ENCODE peak calls at places on chromosome 16, in six cellular contexts. One of them, this sample, is unnamed.

GRCh38 chr16:28494141-28494851 is at the start of gene APOBR:
- DNase-seq in uterus: no peak
- DNase-seq in fibroblast of lung: no peak
- DNase-seq in body of pancreas: peak; percentile 77
- DNase-seq in adrenal gland: peak; percentile 41
- DNase-seq in left ventricle myocardium inferior: peak; percentile 30
- DNase-seq in this sample: no peak

GRCh38 chr16:66832661-66833305 is 2.0 kb upstream of the NAE1 start:
- DNase-seq in adrenal gland: no peak
- DNase-seq in left ventricle myocardium inferior: no peak
- DNase-seq in body of pancreas: no peak
- DNase-seq in uterus: no peak
- DNase-seq in fibroblast of lung: peak; percentile 48
- DNase-seq in this sample: peak; percentile 34

GRCh38 chr16:35363510-35363909 is 1904.1 kb downstream of the TP53TG3F start:
- DNase-seq in body of pancreas: no peak
- DNase-seq in left ventricle myocardium inferior: no peak
- DNase-seq in adrenal gland: no peak
- DNase-seq in fibroblast of lung: no peak
- DNase-seq in uterus: no peak
- DNase-seq in this sample: no peak

GRCh38 chr16:75043175-75043937 is 44.5 kb downstream of the ZNRF1 start:
- DNase-seq in left ventricle myocardium inferior: no peak
- DNase-seq in fibroblast of lung: peak; percentile 50
- DNase-seq in body of pancreas: no peak
- DNase-seq in uterus: no peak
- DNase-seq in adrenal gland: peak; percentile 31
- DNase-seq in this sample: peak; percentile 49

GRCh38 chr16:32116080-32116479 is 137.0 kb upstream of the TP53TG3D start:
- DNase-seq in fibroblast of lung: no peak
- DNase-seq in adrenal gland: no peak
- DNase-seq in body of pancreas: no peak
- DNase-seq in left ventricle myocardium inferior: peak; percentile 7
- DNase-seq in uterus: no peak
- DNase-seq in this sample: no peak

GRCh38 chr16:1887711-1888354 is 15.9 kb upstream of the MEIOB start:
- DNase-seq in left ventricle myocardium inferior: no peak
- DNase-seq in uterus: no peak
- DNase-seq in adrenal gland: no peak
- DNase-seq in fibroblast of lung: no peak
- DNase-seq in body of pancreas: no peak
- DNase-seq in this sample: no peak

GRCh38 chr16:2250652-2251280 is 621 bp downstream of the ECI1 start:
- DNase-seq in left ventricle myocardium inferior: no peak
- DNase-seq in body of pancreas: peak; percentile 74
- DNase-seq in uterus: no peak
- DNase-seq in adrenal gland: peak; percentile 70
- DNase-seq in fibroblast of lung: peak; percentile 22
- DNase-seq in this sample: no peak

GRCh38 chr16:82580293-82580900 is 46.4 kb upstream of the CDH13 start:
- DNase-seq in left ventricle myocardium inferior: no peak
- DNase-seq in body of pancreas: peak; percentile 9
- DNase-seq in fibroblast of lung: peak; percentile 62
- DNase-seq in adrenal gland: no peak
- DNase-seq in uterus: no peak
- DNase-seq in this sample: peak; percentile 58

GRCh38 chr16:56357291-56357764 is 68.0 kb downstream of the AMFR start:
- DNase-seq in adrenal gland: peak; percentile 32
- DNase-seq in left ventricle myocardium inferior: peak; percentile 7
- DNase-seq in uterus: peak; percentile 19
- DNase-seq in fibroblast of lung: peak; percentile 81
- DNase-seq in body of pancreas: peak; percentile 2
- DNase-seq in this sample: peak; percentile 76

GRCh38 chr16:86243123-86243473 is 267.2 kb upstream of the FOXF1 start:
- DNase-seq in fibroblast of lung: no peak
- DNase-seq in uterus: no peak
- DNase-seq in left ventricle myocardium inferior: no peak
- DNase-seq in adrenal gland: no peak
- DNase-seq in body of pancreas: no peak
- DNase-seq in this sample: no peak

GRCh38 chr16:4377573-4378146 is 6.0 kb downstream of the VASN start:
- DNase-seq in fibroblast of lung: no peak
- DNase-seq in adrenal gland: no peak
- DNase-seq in left ventricle myocardium inferior: no peak
- DNase-seq in body of pancreas: peak; percentile 45
- DNase-seq in uterus: no peak
- DNase-seq in this sample: no peak

GRCh38 chr16:19166500-19166899 is 1.5 kb upstream of the SYT17 start:
- DNase-seq in uterus: no peak
- DNase-seq in adrenal gland: no peak
- DNase-seq in body of pancreas: no peak
- DNase-seq in left ventricle myocardium inferior: no peak
- DNase-seq in fibroblast of lung: no peak
- DNase-seq in this sample: no peak

GRCh38 chr16:89350701-89351380 is 133.3 kb downstream of the ZNF778 start:
- DNase-seq in body of pancreas: no peak
- DNase-seq in uterus: no peak
- DNase-seq in adrenal gland: no peak
- DNase-seq in left ventricle myocardium inferior: no peak
- DNase-seq in fibroblast of lung: peak; percentile 70
- DNase-seq in this sample: peak; percentile 61

GRCh38 chr16:56262148-56262878 is 71.0 kb downstream of the GNAO1 start:
- DNase-seq in body of pancreas: peak; percentile 44
- DNase-seq in adrenal gland: no peak
- DNase-seq in left ventricle myocardium inferior: no peak
- DNase-seq in fibroblast of lung: no peak
- DNase-seq in uterus: no peak
- DNase-seq in this sample: no peak

GRCh38 chr16:77898671-77899211 is 110.4 kb downstream of the VAT1L start:
- DNase-seq in left ventricle myocardium inferior: no peak
- DNase-seq in uterus: no peak
- DNase-seq in adrenal gland: peak; percentile 45
- DNase-seq in fibroblast of lung: peak; percentile 70
- DNase-seq in body of pancreas: peak; percentile 28
- DNase-seq in this sample: peak; percentile 64

GRCh38 chr16:67718668-67719047 is 458 bp downstream of the GFOD2 start:
- DNase-seq in left ventricle myocardium inferior: no peak
- DNase-seq in body of pancreas: no peak
- DNase-seq in adrenal gland: no peak
- DNase-seq in fibroblast of lung: no peak
- DNase-seq in uterus: no peak
- DNase-seq in this sample: no peak

GRCh38 chr16:3131755-3132377 is 3.0 kb upstream of the ZNF213 start:
- DNase-seq in fibroblast of lung: peak; percentile 25
- DNase-seq in left ventricle myocardium inferior: no peak
- DNase-seq in body of pancreas: peak; percentile 36
- DNase-seq in uterus: no peak
- DNase-seq in adrenal gland: peak; percentile 54
- DNase-seq in this sample: no peak

GRCh38 chr16:534856-535445 is 7.4 kb downstream of the CAPN15 start:
- DNase-seq in body of pancreas: no peak
- DNase-seq in fibroblast of lung: no peak
- DNase-seq in uterus: no peak
- DNase-seq in adrenal gland: no peak
- DNase-seq in left ventricle myocardium inferior: no peak
- DNase-seq in this sample: no peak

GRCh38 chr16:69709456-69710084 is 16.8 kb downstream of the NQO1 start:
- DNase-seq in left ventricle myocardium inferior: no peak
- DNase-seq in fibroblast of lung: peak; percentile 61
- DNase-seq in adrenal gland: no peak
- DNase-seq in uterus: no peak
- DNase-seq in body of pancreas: peak; percentile 30
- DNase-seq in this sample: peak; percentile 51

GRCh38 chr16:57377080-57377841 is 5.0 kb downstream of the CX3CL1 start:
- DNase-seq in uterus: no peak
- DNase-seq in fibroblast of lung: no peak
- DNase-seq in body of pancreas: no peak
- DNase-seq in adrenal gland: no peak
- DNase-seq in left ventricle myocardium inferior: no peak
- DNase-seq in this sample: no peak

GRCh38 chr16:70725912-70726828 is 40.3 kb upstream of the MTSS2 start:
- DNase-seq in left ventricle myocardium inferior: peak; percentile 79
- DNase-seq in uterus: peak; percentile 80
- DNase-seq in fibroblast of lung: no peak
- DNase-seq in adrenal gland: peak; percentile 66
- DNase-seq in body of pancreas: peak; percentile 45
- DNase-seq in this sample: no peak

GRCh38 chr16:381788-382717 is at the start of gene PGAP6:
- DNase-seq in left ventricle myocardium inferior: peak; percentile 68
- DNase-seq in fibroblast of lung: peak; percentile 32
- DNase-seq in uterus: peak; percentile 59
- DNase-seq in adrenal gland: peak; percentile 57
- DNase-seq in body of pancreas: peak; percentile 68
- DNase-seq in this sample: no peak

GRCh38 chr16:89309438-89310122 is 92.1 kb downstream of the ZNF778 start:
- DNase-seq in uterus: no peak
- DNase-seq in body of pancreas: no peak
- DNase-seq in fibroblast of lung: no peak
- DNase-seq in adrenal gland: no peak
- DNase-seq in left ventricle myocardium inferior: no peak
- DNase-seq in this sample: no peak

GRCh38 chr16:52546291-52546941 is 527 bp downstream of the TOX3 start:
- DNase-seq in adrenal gland: no peak
- DNase-seq in left ventricle myocardium inferior: no peak
- DNase-seq in fibroblast of lung: no peak
- DNase-seq in body of pancreas: no peak
- DNase-seq in uterus: no peak
- DNase-seq in this sample: no peak
- H3K4me1 ChIP-seq in adrenal gland: peaks cover 11% of the 10 kb centered on the region
- H3K4me1 ChIP-seq in left ventricle myocardium inferior: peaks cover 19% of the 10 kb centered on the region
- H3K4me1 ChIP-seq in fibroblast of lung: no peaks in the 10 kb centered on the region
- H3K4me1 ChIP-seq in body of pancreas: peaks cover 30% of the 10 kb centered on the region
- H3K4me1 ChIP-seq in uterus: no peaks in the 10 kb centered on the region
- H3K4me1 ChIP-seq in this sample: peaks cover 4% of the 10 kb centered on the region

DNA sequence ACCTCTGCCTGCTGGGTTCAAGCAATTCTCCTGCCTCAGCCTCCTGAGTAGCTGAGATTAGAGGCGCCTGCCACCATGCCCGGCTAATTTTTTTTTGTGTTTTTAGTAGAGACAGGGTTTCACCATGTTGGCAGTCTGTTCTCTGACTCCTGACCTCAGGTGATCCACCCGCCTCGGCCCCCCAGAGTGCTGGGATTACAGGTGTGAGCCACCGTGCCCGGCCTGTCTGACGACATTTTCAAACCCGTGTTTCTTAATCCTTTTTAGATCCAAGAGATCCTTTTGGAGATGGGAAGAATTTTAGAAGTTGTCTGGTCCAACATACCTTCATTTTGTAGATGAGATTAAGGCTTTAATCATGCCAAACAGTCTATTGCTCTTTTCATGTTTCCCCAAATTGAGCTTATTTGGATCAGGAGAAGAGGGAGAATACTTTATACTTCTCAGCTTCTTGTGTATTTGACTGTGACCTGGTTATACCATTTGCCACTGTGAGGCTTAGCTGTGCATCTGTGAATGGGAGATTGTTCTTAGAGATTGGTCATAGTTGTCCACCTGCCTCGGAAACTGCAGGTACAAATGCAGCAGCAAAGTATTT is 25.8 kb downstream of the USP10 start:
- DNase-seq in adrenal gland: no peak
- DNase-seq in fibroblast of lung: no peak
- DNase-seq in body of pancreas: no peak
- DNase-seq in uterus: no peak
- DNase-seq in left ventricle myocardium inferior: no peak
- DNase-seq in this sample: no peak
- H3K4me1 ChIP-seq in adrenal gland: peaks cover 7% of the 10 kb centered on the region
- H3K4me1 ChIP-seq in fibroblast of lung: peaks cover 18% of the 10 kb centered on the region
- H3K4me1 ChIP-seq in body of pancreas: peaks cover 36% of the 10 kb centered on the region
- H3K4me1 ChIP-seq in uterus: peaks cover 9% of the 10 kb centered on the region
- H3K4me1 ChIP-seq in left ventricle myocardium inferior: peaks cover 78% of the 10 kb centered on the region
- H3K4me1 ChIP-seq in this sample: peaks cover 19% of the 10 kb centered on the region

GRCh38 chr16:81522141-81522701 is 77.6 kb downstream of the CMIP start:
- DNase-seq in adrenal gland: no peak
- DNase-seq in body of pancreas: no peak
- DNase-seq in uterus: no peak
- DNase-seq in fibroblast of lung: no peak
- DNase-seq in left ventricle myocardium inferior: no peak
- DNase-seq in this sample: no peak
- H3K4me1 ChIP-seq in adrenal gland: no peaks in the 10 kb centered on the region
- H3K4me1 ChIP-seq in body of pancreas: peaks cover 9% of the 10 kb centered on the region
- H3K4me1 ChIP-seq in uterus: peaks cover 6% of the 10 kb centered on the region
- H3K4me1 ChIP-seq in fibroblast of lung: peaks cover 9% of the 10 kb centered on the region
- H3K4me1 ChIP-seq in left ventricle myocardium inferior: peaks cover 45% of the 10 kb centered on the region
- H3K4me1 ChIP-seq in this sample: peaks cover 31% of the 10 kb centered on the region

DNA sequence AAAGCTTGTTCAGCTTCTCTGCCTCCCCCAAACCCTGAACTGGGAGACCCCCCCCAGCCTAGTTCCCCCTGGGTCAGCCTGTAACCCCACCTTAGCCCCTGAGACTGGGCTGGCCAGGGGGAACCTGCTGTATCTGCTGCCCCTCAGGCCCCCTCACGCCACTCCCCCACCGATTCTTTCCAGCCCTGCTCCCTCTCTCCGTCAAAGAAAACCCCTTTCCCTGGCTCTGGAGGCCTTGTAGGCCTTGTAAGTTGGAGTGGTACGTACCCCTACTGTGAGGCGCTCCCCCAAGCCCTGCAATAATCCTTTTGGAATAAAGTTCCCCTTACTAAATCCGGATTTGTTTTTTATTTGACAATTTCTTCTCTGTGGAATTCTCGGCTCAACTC is 47.3 kb downstream of the SLC7A5 start:
- DNase-seq in uterus: no peak
- DNase-seq in body of pancreas: no peak
- DNase-seq in fibroblast of lung: no peak
- DNase-seq in left ventricle myocardium inferior: no peak
- DNase-seq in adrenal gland: no peak
- DNase-seq in this sample: no peak
- H3K4me1 ChIP-seq in uterus: no peaks in the 10 kb centered on the region
- H3K4me1 ChIP-seq in body of pancreas: no peaks in the 10 kb centered on the region
- H3K4me1 ChIP-seq in fibroblast of lung: no peaks in the 10 kb centered on the region
- H3K4me1 ChIP-seq in left ventricle myocardium inferior: no peaks in the 10 kb centered on the region
- H3K4me1 ChIP-seq in adrenal gland: no peaks in the 10 kb centered on the region
- H3K4me1 ChIP-seq in this sample: no peaks in the 10 kb centered on the region

DNA sequence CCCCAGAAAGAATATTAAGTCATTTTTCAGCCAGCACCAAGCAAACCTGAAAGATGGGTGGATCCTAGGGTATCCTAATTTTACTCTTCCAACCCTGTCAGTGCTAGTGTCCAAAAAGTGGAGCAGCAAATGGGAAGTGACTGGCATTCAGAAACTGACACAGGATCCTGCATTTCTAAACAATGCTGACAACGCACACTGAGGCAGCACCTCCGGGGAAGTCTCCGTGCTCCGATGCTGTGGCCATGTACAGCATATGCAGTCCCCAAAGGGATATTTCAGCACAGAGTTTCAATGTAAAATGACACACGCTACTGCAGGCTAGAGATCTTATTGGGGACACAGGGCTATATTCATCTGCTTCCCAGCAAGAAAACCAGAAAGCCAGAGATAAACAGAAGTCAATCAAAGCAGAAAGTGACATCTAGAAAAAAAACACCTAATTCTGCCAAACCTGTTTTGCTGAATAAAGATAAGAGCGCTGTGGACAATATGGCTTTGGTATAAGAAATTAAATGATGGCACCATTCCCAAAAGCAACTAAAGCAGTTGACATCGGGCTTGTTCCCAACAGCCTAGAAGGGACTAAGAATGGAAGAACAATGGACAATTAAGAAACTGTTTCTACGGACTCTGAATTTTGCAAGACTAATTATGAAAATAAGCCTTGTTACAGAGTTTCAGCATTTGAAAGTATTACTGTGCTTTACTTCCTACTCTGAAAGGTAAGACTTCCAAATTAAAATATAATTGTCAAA is 17.2 kb downstream of the XYLT1 start:
- DNase-seq in fibroblast of lung: no peak
- DNase-seq in body of pancreas: no peak
- DNase-seq in uterus: no peak
- DNase-seq in adrenal gland: no peak
- DNase-seq in left ventricle myocardium inferior: no peak
- DNase-seq in this sample: no peak
- H3K4me1 ChIP-seq in fibroblast of lung: no peaks in the 10 kb centered on the region
- H3K4me1 ChIP-seq in body of pancreas: no peaks in the 10 kb centered on the region
- H3K4me1 ChIP-seq in uterus: no peaks in the 10 kb centered on the region
- H3K4me1 ChIP-seq in adrenal gland: no peaks in the 10 kb centered on the region
- H3K4me1 ChIP-seq in left ventricle myocardium inferior: no peaks in the 10 kb centered on the region
- H3K4me1 ChIP-seq in this sample: peaks cover 8% of the 10 kb centered on the region